ENCODE peak calls at places on chromosomes 11 and 22, in seven cellular contexts. H is cardiac muscle cell, C is HCT116, A is mammary epithelial cell, Y is K562, O is fibroblast of lung, F is endothelial cell of umbilical vein. G is an unnamed sample. For H3K9me3 and H3K4me1, the result is how much of the 10 kb centered on the place peaks cover.

GRCh38 chr11:12842933-12843636 is 166.0 kb upstream of the RASSF10 start:
- DNase-seq in A (peak), Y (peak), C (no peak), F (peak), O (peak), H (peak), G (no peak)

GRCh38 chr22:21026783-21027692 is 5.3 kb downstream of the SLC7A4 start:
- DNase-seq in H (no peak), O (peak), Y (no peak), A (peak), C (no peak), F (no peak), G (no peak)

GRCh38 chr22:28407645-28408044 is 272.0 kb downstream of the TTC28 start:
- DNase-seq in A (no peak), O (no peak), Y (no peak), C (no peak), F (no peak), H (no peak), G (no peak)

GRCh38 chr11:127651175-127651887 is 650.8 kb upstream of the KIRREL3 start:
- DNase-seq in O (peak), H (no peak), Y (no peak), A (peak), F (peak), C (no peak), G (no peak)

GRCh38 chr11:24623121-24623520 is 126.3 kb downstream of the LUZP2 start:
- DNase-seq in H (no peak), O (no peak), Y (no peak), C (no peak), A (no peak), F (no peak), G (no peak)

GRCh38 chr11:77088236-77089003 is 14.2 kb upstream of the OMP start:
- DNase-seq in A (no peak), C (no peak), O (no peak), F (no peak), Y (no peak), H (no peak), G (peak)

GRCh38 chr22:45462034-45462655 is 40.5 kb upstream of the FBLN1 start:
- DNase-seq in H (peak), A (no peak), C (no peak), F (no peak), O (no peak), Y (peak), G (no peak)

GRCh38 chr22:20109411-20110358 is 6.2 kb upstream of the RANBP1 start:
- DNase-seq in A (no peak), H (no peak), F (no peak), Y (no peak), O (no peak), C (no peak), G (peak)

GRCh38 chr11:70481625-70482528 is 83.5 kb downstream of the CTTN start:
- DNase-seq in H (no peak), C (peak), F (no peak), O (peak), Y (peak), A (peak), G (peak)

GRCh38 chr11:16148301-16148787 is 208.0 kb downstream of the SOX6 start:
- DNase-seq in F (peak), A (peak), Y (no peak), C (no peak), O (peak), H (no peak), G (no peak)

GRCh38 chr22:19287889-19288288 is 3.6 kb downstream of the CLTCL1 start:
- DNase-seq in F (no peak), A (peak), H (no peak), O (peak), C (no peak), Y (no peak), G (no peak)

DNA sequence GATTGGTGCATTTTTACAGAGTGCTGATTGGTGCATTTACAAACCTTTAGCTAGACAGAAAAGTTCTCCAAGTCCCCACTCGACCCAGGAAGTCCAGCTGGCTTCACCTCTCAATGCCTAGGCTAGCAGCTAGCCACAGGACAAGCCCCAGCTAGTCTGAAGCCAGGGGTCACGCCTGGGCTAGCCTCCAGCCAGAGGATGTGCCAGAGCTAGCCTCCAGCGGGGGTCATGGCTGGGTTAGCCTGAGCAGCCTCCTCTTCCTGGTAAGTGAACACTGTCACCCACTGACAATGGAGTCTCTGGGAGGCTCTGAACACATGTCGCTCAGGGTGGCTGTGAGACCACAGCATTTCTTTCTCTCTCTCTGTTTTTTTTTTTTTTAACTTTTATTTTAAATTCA is 6.1 kb upstream of the SMIM38 start:
- DNase-seq in A (peak), O (no peak), F (no peak), C (no peak), Y (no peak), H (no peak), G (no peak)
- H3K9me3 ChIP-seq in A (under half), O (under half), F (under half), C (under half), Y (under half), H (under half), G (under half)

GRCh38 chr11:73001615-73002014 is 140.5 kb downstream of the FCHSD2 start:
- DNase-seq in H (peak), O (peak), Y (no peak), F (peak), C (no peak), A (no peak), G (no peak)

DNA sequence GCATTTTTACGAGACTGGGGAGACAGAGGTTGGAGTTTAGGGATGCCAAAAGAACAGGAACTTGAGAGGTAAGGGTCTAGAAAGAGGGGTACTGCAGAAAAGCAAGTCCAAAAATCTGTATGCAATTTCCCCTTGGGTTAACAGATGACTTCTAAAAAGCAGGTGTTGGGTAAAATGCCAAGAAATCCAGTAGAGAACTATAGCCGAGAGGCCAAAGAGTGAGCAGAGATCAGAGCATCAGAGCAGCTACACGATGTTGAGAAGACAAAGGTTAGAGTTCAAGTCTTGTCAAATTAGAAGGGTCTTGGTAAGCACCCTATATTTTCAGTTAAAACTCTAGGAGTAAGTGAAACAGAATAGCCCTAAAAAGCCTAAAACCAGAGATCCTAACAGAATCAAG is 145.2 kb downstream of the FCHSD2 start:
- DNase-seq in Y (no peak), A (no peak), O (no peak), C (no peak), F (no peak), H (no peak), G (no peak)
- H3K4me1 ChIP-seq in Y (under half), A (under half), O (under half), C (under half), F (under half), H (under half), G (under half)

GRCh38 chr11:9330387-9331384 is 16.3 kb upstream of the TMEM41B start:
- DNase-seq in Y (no peak), O (peak), H (no peak), F (no peak), C (no peak), A (peak), G (peak)
- H3K27ac ChIP-seq in Y (no peak), O (peak), H (no peak), F (no peak), C (no peak), A (no peak), G (peak)

GRCh38 chr22:48577014-48577690 is 1250.5 kb downstream of the BRD1 start:
- DNase-seq in A (no peak), H (peak), Y (no peak), C (no peak), F (no peak), O (no peak), G (peak)
- H3K9me3 ChIP-seq in A (under half), H (under half), Y (under half), C (under half), F (under half), O (under half), G (under half)

DNA sequence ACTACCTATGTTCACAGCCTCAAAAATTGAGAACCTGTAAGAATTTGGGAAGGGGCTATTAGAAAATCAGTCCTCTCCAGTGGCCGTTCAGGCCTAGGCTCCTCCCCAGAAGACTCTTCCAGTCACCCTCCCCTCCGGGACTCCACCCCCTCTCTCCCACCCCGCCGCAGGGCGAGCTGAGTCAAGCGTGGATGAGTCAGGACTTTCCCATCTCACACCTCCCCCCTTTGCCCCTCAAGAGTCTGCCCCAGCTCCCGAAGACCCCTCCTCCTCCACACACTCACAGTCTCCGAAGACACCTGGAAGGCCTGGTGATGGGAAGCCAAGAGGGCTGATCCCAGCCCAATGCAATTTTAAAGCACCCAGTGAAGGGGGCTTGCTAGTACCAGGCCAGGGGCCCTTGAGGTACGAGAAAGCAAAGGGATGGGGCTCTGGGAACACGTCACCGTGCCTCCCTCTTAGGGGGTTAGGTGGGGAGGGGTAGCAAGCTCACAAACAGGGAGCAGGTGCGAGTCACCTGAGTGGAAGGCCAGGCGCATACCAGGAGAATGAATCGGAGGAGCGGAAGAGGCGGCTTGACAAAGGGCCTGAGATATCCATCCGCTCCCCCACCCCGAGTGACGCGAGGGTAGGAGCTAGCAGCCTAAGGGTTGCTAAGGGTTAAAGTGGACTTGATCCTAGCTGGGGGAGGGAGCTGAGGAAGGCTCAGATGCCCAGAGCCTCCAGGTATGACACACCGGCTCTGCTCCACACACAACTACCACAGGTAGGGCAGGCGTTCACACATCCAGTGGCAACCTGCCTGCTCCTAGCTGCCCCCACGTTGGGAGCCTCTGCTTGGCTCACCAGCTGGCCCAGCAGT is 13.6 kb downstream of the BCL9L start:
- DNase-seq in Y (peak), A (peak), H (peak), C (peak), F (peak), O (peak), G (no peak)
- H3K4me1 ChIP-seq in Y (half or more), A (half or more), H (half or more), C (half or more), F (half or more), O (half or more), G (half or more)

DNA sequence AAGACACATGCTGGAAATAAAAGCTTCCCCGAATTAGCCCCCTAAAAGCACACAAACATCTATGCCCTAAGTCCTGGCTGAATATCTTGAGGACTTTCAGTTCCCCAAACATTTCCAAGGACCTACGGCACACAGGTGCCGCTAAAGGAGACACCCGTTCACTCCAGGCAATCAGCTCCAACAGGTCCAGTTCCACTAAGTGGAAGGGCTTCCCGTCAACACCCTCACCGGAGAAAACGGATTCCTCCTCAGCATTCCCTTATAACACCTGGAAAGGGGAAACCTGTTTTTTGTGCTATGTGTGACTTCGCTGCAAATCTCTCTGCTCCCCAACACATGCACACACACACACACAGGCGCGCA is 3.9 kb downstream of the TENM4 start:
- DNase-seq in F (no peak), C (no peak), Y (no peak), O (no peak), A (no peak), H (no peak), G (no peak)
- H3K27ac ChIP-seq in F (no peak), C (no peak), Y (no peak), O (peak), A (peak), H (no peak), G (no peak)

GRCh38 chr11:2797741-2798361 is 87.7 kb downstream of the CDKN1C start:
- DNase-seq in A (no peak), H (no peak), Y (no peak), C (no peak), F (no peak), O (no peak), G (peak)
- H3K9me3 ChIP-seq in A (under half), H (under half), Y (under half), C (under half), F (under half), O (under half), G (under half)